ENCODE peak calls at places on chromosome 13, in five cellular contexts. B is H9, G is IMR-90, F is neuronal stem cell, Z is H1. W is an unnamed sample.

GRCh38 chr13:111951982-111952565 is 114.9 kb upstream of the SOX1 start:
- DNase-seq in B (peak; percentile 16), G (no peak), F (no peak), Z (peak; percentile 29), W (no peak)

GRCh38 chr13:104198811-104199210 is 1132.6 kb upstream of the SLC10A2 start:
- DNase-seq in B (no peak), G (no peak), F (no peak), Z (no peak), W (no peak)

GRCh38 chr13:109875746-109876145 is 89.4 kb upstream of the IRS2 start:
- DNase-seq in B (no peak), G (no peak), F (no peak), Z (no peak), W (no peak)

GRCh38 chr13:47546963-47547345 is 454.1 kb downstream of the SUCLA2 start:
- DNase-seq in B (no peak), G (no peak), F (no peak), Z (no peak), W (peak; percentile 66)

GRCh38 chr13:27481766-27482165 is 31.4 kb upstream of the MTIF3 start:
- DNase-seq in B (peak; percentile 88), G (peak; percentile 10), F (peak; percentile 56), Z (peak; percentile 95), W (peak; percentile 22)

GRCh38 chr13:45847554-45848224 is 3.9 kb downstream of the SIAH3 start:
- DNase-seq in B (peak; percentile 35), G (no peak), F (no peak), Z (no peak), W (peak; percentile 60)

GRCh38 chr13:33665776-33666175 is 152.2 kb upstream of the RFC3 start:
- DNase-seq in B (no peak), G (no peak), F (no peak), Z (no peak), W (no peak)

GRCh38 chr13:87123987-87124784 is 547.0 kb upstream of the SLITRK5 start:
- DNase-seq in B (peak; percentile 48), G (peak; percentile 100), F (peak; percentile 8), Z (no peak), W (peak; percentile 100)

GRCh38 chr13:110726726-110727125 is 13.2 kb downstream of the ING1 start:
- DNase-seq in B (no peak), G (no peak), F (no peak), Z (no peak), W (no peak)

GRCh38 chr13:23851106-23851505 is 38.1 kb downstream of the MIPEP start:
- DNase-seq in B (no peak), G (peak; percentile 24), F (no peak), Z (no peak), W (no peak)

GRCh38 chr13:61797397-61797796 is 381.7 kb upstream of the PCDH20 start:
- DNase-seq in B (no peak), G (no peak), F (no peak), Z (no peak), W (no peak)

GRCh38 chr13:21998279-21998678 is 327.4 kb downstream of the FGF9 start:
- DNase-seq in B (no peak), G (no peak), F (no peak), Z (no peak), W (no peak)

GRCh38 chr13:33033361-33033812 is 17.2 kb downstream of the KL start:
- DNase-seq in B (no peak), G (no peak), F (no peak), Z (no peak), W (no peak)

GRCh38 chr13:112931028-112931934 is 37.7 kb upstream of the MCF2L start:
- DNase-seq in B (peak; percentile 66), G (peak; percentile 76), F (no peak), Z (no peak), W (peak; percentile 73)

GRCh38 chr13:74767031-74767430 is 632.8 kb upstream of the KLF12 start:
- DNase-seq in B (no peak), G (peak; percentile 66), F (no peak), Z (no peak), W (peak; percentile 38)

GRCh38 chr13:36366023-36366422 is 19.8 kb upstream of the SPART start:
- DNase-seq in B (no peak), G (no peak), F (no peak), Z (no peak), W (no peak)

GRCh38 chr13:42580644-42581043 is 6.7 kb downstream of the TNFSF11 start:
- DNase-seq in B (no peak), G (no peak), F (no peak), Z (no peak), W (no peak)

GRCh38 chr13:22793598-22794134 is 387.1 kb upstream of the SGCG start:
- DNase-seq in B (no peak), G (no peak), F (no peak), Z (no peak), W (no peak)

DNA sequence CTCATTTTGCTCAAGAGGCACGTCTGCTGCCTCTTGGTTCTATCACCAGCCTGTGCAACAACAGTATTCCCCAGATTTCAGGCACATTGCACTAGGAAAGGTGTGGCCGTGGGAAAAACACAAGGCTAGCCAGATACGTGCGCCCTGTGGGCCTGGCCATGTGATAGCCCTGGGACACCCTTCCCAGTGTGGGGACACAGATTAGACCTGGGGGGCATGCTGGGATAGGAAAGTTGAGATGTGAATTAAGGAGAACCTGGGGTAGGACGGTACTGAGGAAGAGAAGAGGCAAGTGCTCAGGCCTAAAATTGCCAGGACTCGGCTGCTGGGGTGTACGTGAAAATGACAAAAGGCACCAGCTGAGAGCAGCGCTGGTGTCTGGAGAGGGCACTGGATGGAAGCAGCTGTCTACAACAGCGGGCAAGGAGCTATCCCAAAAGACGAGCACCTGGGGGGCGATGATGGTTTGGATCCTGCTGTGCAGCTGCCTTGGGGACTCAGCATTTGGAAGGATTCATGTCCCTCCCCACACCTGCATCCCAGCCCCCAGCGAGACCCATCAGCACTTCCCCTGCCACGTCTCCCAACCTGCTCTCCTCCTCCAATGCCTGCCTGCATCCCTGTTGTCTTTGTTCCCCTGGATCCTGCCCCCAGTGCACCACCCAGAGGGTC is 54.3 kb downstream of the GGACT start:
- DNase-seq in B (no peak), G (no peak), F (no peak), Z (peak; percentile 45), W (no peak)
- H2BK15ac ChIP-seq in B (no peak overlapping the region), G (no peak overlapping the region), F (no peak overlapping the region), Z (no peak overlapping the region), W (no peak overlapping the region)

GRCh38 chr13:30019648-30020626 is 169.5 kb upstream of the UBL3 start:
- DNase-seq in B (no peak), G (no peak), F (no peak), Z (no peak), W (no peak)

GRCh38 chr13:30022796-30023195 is 172.4 kb upstream of the UBL3 start:
- DNase-seq in B (no peak), G (no peak), F (no peak), Z (no peak), W (no peak)

GRCh38 chr13:30021611-30022010 is 171.2 kb upstream of the UBL3 start:
- DNase-seq in B (no peak), G (peak; percentile 37), F (no peak), Z (no peak), W (no peak)

GRCh38 chr13:30022256-30022655 is 171.8 kb upstream of the UBL3 start:
- DNase-seq in B (no peak), G (no peak), F (no peak), Z (no peak), W (no peak)

GRCh38 chr13:30020726-30021312 is 170.4 kb upstream of the UBL3 start:
- DNase-seq in B (no peak), G (peak; percentile 57), F (no peak), Z (no peak), W (peak; percentile 7)
- H2AK5ac ChIP-seq in B (no peak overlapping the region), G (peak overlapping the region; percentile 7), F (no peak overlapping the region), Z (no peak overlapping the region), W (no peak overlapping the region)

GRCh38 chr13:41494202-41494601 is 36.9 kb downstream of the RGCC start:
- DNase-seq in B (no peak), G (no peak), F (no peak), Z (no peak), W (no peak)

GRCh38 chr13:41495044-41495443 is 37.7 kb downstream of the RGCC start:
- DNase-seq in B (no peak), G (no peak), F (no peak), Z (no peak), W (no peak)

GRCh38 chr13:41490616-41491015 is 33.3 kb downstream of the RGCC start:
- DNase-seq in B (no peak), G (no peak), F (no peak), Z (no peak), W (no peak)

GRCh38 chr13:41496420-41497234 is 39.3 kb downstream of the RGCC start:
- DNase-seq in B (no peak), G (peak; percentile 95), F (no peak), Z (no peak), W (peak; percentile 79)

DNA sequence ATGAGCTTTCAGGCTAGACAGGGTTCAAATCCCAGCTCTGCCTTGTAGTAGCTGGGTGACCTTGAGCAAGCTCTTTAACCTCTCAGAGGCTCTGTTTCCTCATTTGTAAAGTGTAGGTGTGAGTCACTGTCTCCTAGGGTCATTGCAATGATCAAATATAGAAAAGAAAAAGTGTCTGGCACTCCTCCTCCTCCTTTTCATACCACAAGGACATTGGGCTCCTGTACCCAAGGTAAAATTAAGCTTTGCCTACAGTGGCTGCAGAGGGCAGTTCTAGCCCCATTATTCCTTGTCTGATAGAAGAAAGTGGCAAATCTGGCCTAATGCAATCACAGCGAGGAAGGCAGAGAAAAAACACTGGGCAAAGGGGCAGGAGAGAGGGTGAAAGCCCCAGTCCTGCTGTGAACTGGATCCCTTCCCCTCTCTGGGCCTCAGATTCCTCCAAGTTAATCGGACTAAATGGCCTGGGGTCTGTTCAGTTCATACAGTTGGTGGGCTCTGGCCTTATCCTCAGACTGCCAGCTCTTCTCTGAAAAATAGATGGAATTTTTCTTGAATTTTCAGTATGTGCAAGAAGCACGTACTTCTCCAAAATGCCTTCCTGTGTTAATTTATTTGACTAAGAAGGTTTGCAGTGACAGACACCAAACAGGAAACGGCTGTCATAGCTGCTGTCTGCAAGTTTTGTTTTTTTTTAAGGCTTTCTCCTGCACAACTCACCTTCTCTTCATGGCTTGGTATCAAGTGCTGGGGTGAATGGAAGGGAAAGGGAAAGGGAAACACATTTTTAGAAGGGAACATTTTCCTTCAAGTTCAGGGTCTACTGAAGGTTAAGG is 35.3 kb downstream of the RGCC start:
- DNase-seq in B (no peak), G (no peak), F (no peak), Z (no peak), W (peak; percentile 9)
- H4K91ac ChIP-seq in B (no peak overlapping the region), G (peak overlapping the region; percentile 78), F (no peak overlapping the region), Z (no peak overlapping the region), W (no peak overlapping the region)

GRCh38 chr13:39512687-39513086 is 90.3 kb downstream of the LHFPL6 start:
- DNase-seq in B (no peak), G (no peak), F (no peak), Z (no peak), W (no peak)

GRCh38 chr13:39509616-39510015 is 93.4 kb downstream of the LHFPL6 start:
- DNase-seq in B (no peak), G (no peak), F (no peak), Z (no peak), W (no peak)

GRCh38 chr13:39515231-39515630 is 87.8 kb downstream of the LHFPL6 start:
- DNase-seq in B (no peak), G (no peak), F (no peak), Z (no peak), W (no peak)

GRCh38 chr13:39506559-39507390 is 96.2 kb downstream of the LHFPL6 start:
- DNase-seq in B (no peak), G (peak; percentile 72), F (no peak), Z (no peak), W (peak; percentile 61)

DNA sequence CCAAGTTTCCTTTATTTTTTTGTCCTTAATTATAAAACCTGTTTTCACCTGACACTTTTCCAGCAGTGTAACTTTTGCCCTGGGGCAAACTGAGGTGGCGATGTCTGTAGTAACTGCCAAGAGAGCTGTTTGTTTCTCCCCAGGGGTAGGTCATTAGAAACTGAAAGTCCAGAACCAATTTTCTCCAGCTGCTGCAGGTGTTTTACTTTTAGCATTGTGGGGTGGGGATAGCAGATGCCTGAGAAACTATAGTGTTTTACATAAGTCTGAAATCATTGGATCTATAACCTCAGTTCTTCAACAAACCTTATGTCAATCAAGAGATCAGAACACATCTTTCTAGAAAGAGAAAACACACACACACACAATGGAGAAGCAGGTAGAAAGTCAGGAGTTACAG is 92.7 kb downstream of the LHFPL6 start:
- DNase-seq in B (no peak), G (no peak), F (no peak), Z (no peak), W (no peak)
- H2BK15ac ChIP-seq in B (no peak overlapping the region), G (no peak overlapping the region), F (no peak overlapping the region), Z (no peak overlapping the region), W (no peak overlapping the region)